ENCODE peak calls at places on chromosome 13, in four cellular contexts. Z is stimulated activated naive CD8-positive, alpha-beta T cell treated with anti-CD3 and anti-CD28 coated beads, Interleukin-15, Interleukin-2, amounts not matched to agents 100 U/mL and 50 U/mL, for 24 hours; N is psoas muscle; B is iris pigment epithelial cell. C is an unnamed sample.

GRCh38 chr13:98978280-98978679 is 416 bp upstream of the DOCK9 start:
- DNase-seq in Z (no peak), N (no peak), B (peak), C (no peak)

GRCh38 chr13:33870046-33870668 is 52.2 kb downstream of the RFC3 start:
- DNase-seq in Z (no peak), N (no peak), B (no peak), C (no peak)

GRCh38 chr13:112730157-112730671 is 40.4 kb downstream of the ATP11A start:
- DNase-seq in Z (no peak), N (peak), B (no peak), C (no peak)

GRCh38 chr13:75761373-75761772 is 125.2 kb downstream of the LMO7 start:
- DNase-seq in Z (peak), N (no peak), B (no peak), C (no peak)

GRCh38 chr13:109256866-109257760 is 529.3 kb downstream of the IRS2 start:
- DNase-seq in Z (no peak), N (no peak), B (peak), C (no peak)

GRCh38 chr13:91313103-91313502 is 34.4 kb upstream of the MIR17HG start:
- DNase-seq in Z (no peak), N (no peak), B (peak), C (no peak)

GRCh38 chr13:94816256-94816655 is 103.9 kb upstream of the SOX21 start:
- DNase-seq in Z (no peak), N (no peak), B (no peak), C (no peak)

GRCh38 chr13:94997126-94997525 is 284.8 kb upstream of the SOX21 start:
- DNase-seq in Z (no peak), N (no peak), B (no peak), C (no peak)

GRCh38 chr13:45654633-45655349 is 39.3 kb upstream of the ERICH6B start:
- DNase-seq in Z (no peak), N (no peak), B (no peak), C (no peak)

GRCh38 chr13:72696590-72696989 is 30.8 kb downstream of the MZT1 start:
- DNase-seq in Z (no peak), N (no peak), B (peak), C (no peak)

GRCh38 chr13:37289212-37289935 is 183.9 kb upstream of the CSNK1A1L start:
- DNase-seq in Z (no peak), N (no peak), B (no peak), C (no peak)

GRCh38 chr13:76878043-76878442 is 8.2 kb downstream of the KCTD12 start:
- DNase-seq in Z (no peak), N (no peak), B (no peak), C (no peak)

GRCh38 chr13:106688940-106689339 is 121.0 kb upstream of the ARGLU1 start:
- DNase-seq in Z (no peak), N (no peak), B (no peak), C (no peak)

GRCh38 chr13:100434010-100434763 is 154.4 kb downstream of the GGACT start:
- DNase-seq in Z (no peak), N (no peak), B (peak), C (no peak)

GRCh38 chr13:50466554-50466953 is 376.9 kb downstream of the DLEU7 start:
- DNase-seq in Z (no peak), N (no peak), B (no peak), C (no peak)

GRCh38 chr13:46609726-46610125 is 56.8 kb downstream of the LRCH1 start:
- DNase-seq in Z (no peak), N (no peak), B (no peak), C (no peak)

GRCh38 chr13:53141336-53141735 is 112.7 kb downstream of the OLFM4 start:
- DNase-seq in Z (no peak), N (no peak), B (no peak), C (no peak)

GRCh38 chr13:77429320-77430142 is 102.6 kb upstream of the MYCBP2 start:
- DNase-seq in Z (peak), N (no peak), B (no peak), C (no peak)

GRCh38 chr13:23020246-23020843 is 160.4 kb upstream of the SGCG start:
- DNase-seq in Z (peak), N (no peak), B (peak), C (no peak)

GRCh38 chr13:113864303-113864890 is 521 bp upstream of the GAS6 start:
- DNase-seq in Z (no peak), N (no peak), B (no peak), C (peak)

GRCh38 chr13:36834299-36834698 is 15.3 kb downstream of the RFXAP start:
- DNase-seq in Z (no peak), N (no peak), B (peak), C (no peak)

GRCh38 chr13:35866801-35867200 is 264.4 kb downstream of the DCLK1 start:
- DNase-seq in Z (no peak), N (no peak), B (no peak), C (no peak)

GRCh38 chr13:52001120-52001731 is 10.0 kb downstream of the ATP7B start:
- DNase-seq in Z (no peak), N (no peak), B (peak), C (no peak)

GRCh38 chr13:51944428-51944827 is 66.8 kb downstream of the ATP7B start:
- DNase-seq in Z (no peak), N (no peak), B (no peak), C (no peak)

GRCh38 chr13:93174260-93174659 is 52.3 kb upstream of the GPC6 start:
- DNase-seq in Z (no peak), N (no peak), B (no peak), C (no peak)

C was measured in aorta.